ENCODE peak calls at places on chromosomes 1 and 21, in seven cellular contexts. M is GM23248, W is MM.1S, G is PC-9, B is astrocyte, V is HCT116, Q is K562. I is an unnamed sample.

GRCh38 chr21:34022557-34023335 is 50.6 kb upstream of the MRPS6 start:
- DNase-seq in M (peak; percentile 69), W (no peak), G (no peak), B (no peak), V (no peak), Q (no peak), I (peak; percentile 58)

GRCh38 chr1:12161662-12162458 is 4.9 kb upstream of the TNFRSF1B start:
- DNase-seq in M (peak; percentile 88), W (peak; percentile 97), G (peak; percentile 89), B (peak; percentile 84), V (peak; percentile 82), Q (peak; percentile 93), I (peak; percentile 44)

GRCh38 chr1:154502066-154502741 is at the start of the genes SHE and TDRD10:
- DNase-seq in M (peak; percentile 42), W (no peak), G (no peak), B (no peak), V (no peak), Q (no peak), I (no peak)

GRCh38 chr1:160400646-160401486 is 502 bp downstream of the VANGL2 start:
- DNase-seq in M (no peak), W (no peak), G (no peak), B (no peak), V (no peak), Q (peak; percentile 42), I (peak; percentile 55)

GRCh38 chr1:170619167-170620030 is 44.5 kb upstream of the PRRX1 start:
- DNase-seq in M (peak; percentile 88), W (peak; percentile 2), G (no peak), B (peak; percentile 25), V (no peak), Q (no peak), I (peak; percentile 71)

GRCh38 chr1:101200513-101200912 is 36.3 kb upstream of the S1PR1 start:
- DNase-seq in M (peak; percentile 95), W (no peak), G (peak; percentile 61), B (peak; percentile 89), V (peak; percentile 10), Q (no peak), I (no peak)

GRCh38 chr1:239811211-239811902 is 280.3 kb upstream of the FMN2 start:
- DNase-seq in M (no peak), W (peak; percentile 66), G (no peak), B (peak; percentile 27), V (no peak), Q (no peak), I (no peak)

GRCh38 chr1:94246692-94247145 is 9.3 kb upstream of the ARHGAP29 start:
- DNase-seq in M (no peak), W (no peak), G (peak; percentile 67), B (no peak), V (no peak), Q (no peak), I (no peak)

GRCh38 chr1:39545531-39545930 is 31.1 kb downstream of the PABPC4 start:
- DNase-seq in M (no peak), W (no peak), G (no peak), B (no peak), V (no peak), Q (no peak), I (no peak)

GRCh38 chr1:181433931-181434330 is 49.4 kb upstream of the CACNA1E start:
- DNase-seq in M (no peak), W (no peak), G (no peak), B (no peak), V (no peak), Q (no peak), I (no peak)

GRCh38 chr1:65525297-65526048 is 105.0 kb downstream of the LEPR start:
- DNase-seq in M (peak; percentile 40), W (no peak), G (no peak), B (no peak), V (no peak), Q (peak; percentile 75), I (no peak)

GRCh38 chr1:7401814-7402547 is 369.1 kb upstream of the VAMP3 start:
- DNase-seq in M (peak; percentile 99), W (no peak), G (peak; percentile 84), B (peak; percentile 100), V (peak; percentile 97), Q (no peak), I (peak; percentile 82)

DNA sequence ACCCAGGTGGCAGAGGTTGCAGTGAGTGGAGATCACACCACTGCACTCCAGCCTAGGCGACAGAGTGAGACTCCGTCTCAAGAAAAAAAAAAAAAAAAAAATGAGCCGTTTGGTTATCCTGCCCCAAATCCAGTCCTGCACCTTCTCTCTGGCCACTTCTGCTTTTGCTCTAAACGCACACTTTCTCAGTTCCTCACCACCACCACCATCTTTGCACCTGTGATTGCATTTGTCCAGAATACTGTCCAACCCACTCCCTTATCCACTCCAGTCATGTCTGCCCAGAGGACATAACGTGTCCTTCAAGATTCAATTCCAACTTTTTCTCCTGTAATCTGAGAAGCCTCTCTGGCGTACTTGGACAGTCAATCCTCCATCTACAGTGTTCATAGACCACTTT is 2.2 kb upstream of the NEK2 start:
- DNase-seq in M (no peak), W (peak; percentile 43), G (no peak), B (no peak), V (no peak), Q (no peak), I (no peak)
- H3K27ac ChIP-seq in M (no peak overlapping the region), W (peak overlapping the region; percentile 17), G (no peak overlapping the region), B (no peak overlapping the region), V (no peak overlapping the region), Q (no peak overlapping the region), I (no peak overlapping the region)

GRCh38 chr1:61482170-61482569 is 242.8 kb downstream of the TM2D1 start:
- DNase-seq in M (no peak), W (no peak), G (peak; percentile 36), B (no peak), V (no peak), Q (no peak), I (no peak)
- TF ChIP-seq EZH2 in M (no peak), W (no peak), G (no peak), B (no peak), V (no peak), Q (no peak), I (no peak)

DNA sequence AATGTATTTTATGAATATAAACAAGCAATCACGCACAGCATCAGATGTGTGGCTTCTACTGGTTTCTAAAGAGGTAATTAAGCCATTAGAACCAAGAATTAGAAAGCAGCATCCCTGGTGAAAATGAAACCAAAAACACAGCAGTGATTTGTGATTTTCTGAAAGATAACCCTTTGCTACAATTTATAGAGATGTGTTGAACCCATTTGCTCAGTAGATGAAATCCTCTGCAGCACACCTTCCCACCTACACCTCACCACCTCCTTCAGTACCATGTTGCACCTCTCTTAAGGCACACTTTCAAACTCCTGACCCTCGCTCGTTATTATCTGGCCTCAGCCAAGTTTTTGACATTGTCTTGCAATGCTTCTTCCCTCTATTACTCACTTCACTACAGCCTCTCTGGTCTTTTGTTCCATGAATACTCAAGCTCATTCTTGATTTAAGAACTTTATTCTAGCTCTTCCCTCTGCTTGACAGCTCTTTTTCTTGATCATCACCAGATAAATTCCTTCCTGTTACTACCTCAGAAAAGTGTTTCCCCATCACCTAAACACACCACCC is 38.6 kb downstream of the NSL1 start:
- DNase-seq in M (peak; percentile 67), W (peak; percentile 75), G (no peak), B (no peak), V (no peak), Q (no peak), I (peak; percentile 5)
- H3K4me3 ChIP-seq in M (peak overlapping the region; percentile 68), W (peak overlapping the region; percentile 53), G (no peak overlapping the region), B (no peak overlapping the region), V (no peak overlapping the region), Q (no peak overlapping the region), I (no peak overlapping the region)

DNA sequence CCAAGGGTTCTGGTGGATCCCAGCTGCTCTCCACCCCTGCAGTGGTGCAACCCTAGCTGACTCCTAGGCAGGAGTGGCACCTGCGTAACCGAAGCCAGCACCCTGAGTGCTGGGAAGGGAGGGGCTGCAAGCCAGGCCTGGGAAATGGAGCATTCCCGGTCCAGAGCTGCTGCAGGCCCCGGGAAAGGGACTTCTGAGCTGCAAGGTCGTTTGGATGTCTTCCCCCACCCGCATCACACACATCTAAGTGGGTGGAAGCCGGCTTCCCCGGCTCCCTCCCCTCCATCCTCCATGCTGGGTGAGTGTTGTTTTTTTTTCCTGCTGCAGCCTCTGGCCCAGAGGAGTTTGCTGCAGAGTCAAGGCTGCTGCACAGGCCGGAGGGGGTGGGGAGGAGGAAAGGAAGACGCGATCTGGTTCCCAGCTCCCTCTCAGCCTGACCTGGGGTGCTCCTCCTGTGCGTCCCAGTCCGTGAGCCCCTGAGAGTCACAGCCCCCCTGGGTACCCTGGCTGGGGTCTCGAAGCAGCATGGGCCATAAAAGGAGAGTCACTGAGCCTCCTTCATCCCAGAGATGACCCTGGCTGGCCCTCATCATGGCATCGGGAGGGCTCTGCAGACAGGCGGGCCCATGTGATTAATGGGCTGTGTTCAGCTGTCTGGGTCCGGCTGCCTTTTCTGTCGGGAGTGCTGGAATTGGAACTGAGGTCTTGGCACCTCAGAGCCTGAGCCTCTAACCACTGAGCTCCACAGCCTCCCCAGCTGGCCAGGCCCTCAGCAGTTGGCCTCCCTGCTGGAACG is 16.2 kb downstream of the H6PD start:
- DNase-seq in M (no peak), W (no peak), G (no peak), B (no peak), V (no peak), Q (no peak), I (no peak)
- H3K27ac ChIP-seq in M (no peak overlapping the region), W (no peak overlapping the region), G (no peak overlapping the region), B (no peak overlapping the region), V (no peak overlapping the region), Q (no peak overlapping the region), I (no peak overlapping the region)

GRCh38 chr21:20998456-20998789 is 214 bp downstream of the NCAM2 start:
- DNase-seq in M (no peak), W (no peak), G (no peak), B (no peak), V (no peak), Q (no peak), I (no peak)
- TF ChIP-seq EZH2 in M (no peak), W (no peak), G (no peak), B (no peak), V (no peak), Q (no peak), I (no peak)

GRCh38 chr1:27253611-27254010 is 19.2 kb downstream of the WDTC1 start:
- DNase-seq in M (no peak), W (no peak), G (no peak), B (no peak), V (no peak), Q (no peak), I (no peak)

GRCh38 chr1:27257155-27257554 is 22.7 kb downstream of the WDTC1 start:
- DNase-seq in M (peak; percentile 13), W (no peak), G (no peak), B (peak; percentile 61), V (no peak), Q (no peak), I (no peak)

DNA sequence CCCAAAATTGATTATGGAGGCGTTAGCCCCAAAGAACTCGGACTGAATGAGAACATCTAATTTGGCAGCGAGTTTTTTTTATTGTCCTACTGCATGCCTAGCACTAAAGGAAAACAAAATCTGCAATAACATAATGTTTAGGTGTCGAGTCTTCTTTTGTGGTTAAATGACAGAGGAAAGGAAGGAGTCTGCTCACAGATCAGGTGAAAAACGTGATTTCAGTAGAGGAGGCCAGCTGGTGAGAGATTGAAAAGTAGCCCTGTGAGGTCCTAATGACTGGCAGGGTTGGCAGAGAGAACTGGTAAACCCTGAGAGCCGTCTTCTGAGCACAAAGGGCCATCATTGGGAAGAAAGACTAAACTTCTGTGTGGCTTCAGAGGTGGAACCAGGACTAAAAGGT is 24.2 kb downstream of the WDTC1 start:
- DNase-seq in M (no peak), W (no peak), G (no peak), B (no peak), V (no peak), Q (no peak), I (no peak)
- H3K4me3 ChIP-seq in M (no peak overlapping the region), W (no peak overlapping the region), G (no peak overlapping the region), B (no peak overlapping the region), V (no peak overlapping the region), Q (no peak overlapping the region), I (no peak overlapping the region)